ENCODE peak calls at places on chromosomes 3 and 15, in seven cellular contexts. One of them, this sample, is unnamed.
A peak's percentile ranks its signal among the peaks of the same experiment; 100 is the strongest.

GRCh38 chr3:53457068-53457467 is 37.3 kb upstream of the CACNA1D start:
- DNase-seq in GM12878: no peak
- DNase-seq in ovary: no peak
- DNase-seq in HepG2: no peak
- DNase-seq in body of pancreas: no peak
- DNase-seq in sigmoid colon: no peak
- DNase-seq in A549: no peak
- DNase-seq in this sample: no peak

GRCh38 chr3:142424754-142425153 is 23.1 kb downstream of the XRN1 start:
- DNase-seq in GM12878: no peak
- DNase-seq in ovary: no peak
- DNase-seq in HepG2: no peak
- DNase-seq in body of pancreas: no peak
- DNase-seq in sigmoid colon: no peak
- DNase-seq in A549: no peak
- DNase-seq in this sample: no peak

GRCh38 chr3:143236226-143236964 is 116.8 kb downstream of the CHST2 start:
- DNase-seq in GM12878: peak; percentile 49
- DNase-seq in ovary: no peak
- DNase-seq in HepG2: no peak
- DNase-seq in body of pancreas: no peak
- DNase-seq in sigmoid colon: no peak
- DNase-seq in A549: no peak
- DNase-seq in this sample: no peak

GRCh38 chr3:140706360-140706759 is 28.5 kb downstream of the TRIM42 start:
- DNase-seq in GM12878: no peak
- DNase-seq in ovary: no peak
- DNase-seq in HepG2: no peak
- DNase-seq in body of pancreas: no peak
- DNase-seq in sigmoid colon: no peak
- DNase-seq in A549: no peak
- DNase-seq in this sample: no peak

GRCh38 chr3:89504432-89504831 is 397.0 kb downstream of the EPHA3 start:
- DNase-seq in GM12878: no peak
- DNase-seq in ovary: no peak
- DNase-seq in HepG2: no peak
- DNase-seq in body of pancreas: no peak
- DNase-seq in sigmoid colon: no peak
- DNase-seq in A549: no peak
- DNase-seq in this sample: no peak

GRCh38 chr15:32704343-32705076 is 13.3 kb upstream of the GREM1 start:
- DNase-seq in GM12878: no peak
- DNase-seq in ovary: no peak
- DNase-seq in HepG2: no peak
- DNase-seq in body of pancreas: no peak
- DNase-seq in sigmoid colon: no peak
- DNase-seq in A549: no peak
- DNase-seq in this sample: no peak

GRCh38 chr3:105608623-105609022 is 241.9 kb downstream of the ALCAM start:
- DNase-seq in GM12878: no peak
- DNase-seq in ovary: no peak
- DNase-seq in HepG2: no peak
- DNase-seq in body of pancreas: no peak
- DNase-seq in sigmoid colon: no peak
- DNase-seq in A549: no peak
- DNase-seq in this sample: peak; percentile 6

GRCh38 chr3:5187920-5188418 is 462 bp downstream of the EDEM1 start:
- DNase-seq in GM12878: no peak
- DNase-seq in ovary: peak; percentile 65
- DNase-seq in HepG2: no peak
- DNase-seq in body of pancreas: peak; percentile 54
- DNase-seq in sigmoid colon: peak; percentile 74
- DNase-seq in A549: peak; percentile 33
- DNase-seq in this sample: no peak

GRCh38 chr3:94069242-94069813 is 6.5 kb downstream of the NSUN3 start:
- DNase-seq in GM12878: no peak
- DNase-seq in ovary: no peak
- DNase-seq in HepG2: peak; percentile 3
- DNase-seq in body of pancreas: no peak
- DNase-seq in sigmoid colon: no peak
- DNase-seq in A549: peak; percentile 10
- DNase-seq in this sample: no peak

GRCh38 chr15:85545185-85545584 is 164.8 kb downstream of the AKAP13 start:
- DNase-seq in GM12878: no peak
- DNase-seq in ovary: no peak
- DNase-seq in HepG2: no peak
- DNase-seq in body of pancreas: no peak
- DNase-seq in sigmoid colon: no peak
- DNase-seq in A549: no peak
- DNase-seq in this sample: no peak

DNA sequence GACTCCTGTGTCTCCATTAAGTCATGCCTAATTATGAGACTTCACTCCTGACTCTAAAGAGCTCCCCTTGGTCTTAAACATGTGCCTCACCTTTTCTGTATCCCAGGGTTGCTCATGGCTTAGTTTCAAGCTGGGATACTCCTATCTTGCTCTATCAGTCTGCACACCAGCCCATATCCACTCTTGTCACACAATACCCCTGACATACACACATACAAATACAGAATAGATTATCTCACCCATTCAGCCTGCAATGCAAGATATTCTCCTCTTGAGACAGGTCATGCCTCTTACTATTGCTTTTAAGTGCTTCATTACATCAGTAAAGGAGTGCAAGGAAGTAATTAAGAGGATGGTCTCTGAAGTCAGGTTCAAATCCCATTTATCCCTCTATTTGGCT is 587.3 kb downstream of the IGSF11 start:
- DNase-seq in GM12878: no peak
- DNase-seq in ovary: no peak
- DNase-seq in HepG2: no peak
- DNase-seq in body of pancreas: no peak
- DNase-seq in sigmoid colon: no peak
- DNase-seq in A549: no peak
- DNase-seq in this sample: no peak
- H3K4me3 ChIP-seq in GM12878: no peak overlapping the region
- H3K4me3 ChIP-seq in ovary: no peak overlapping the region
- H3K4me3 ChIP-seq in HepG2: no peak overlapping the region
- H3K4me3 ChIP-seq in body of pancreas: no peak overlapping the region
- H3K4me3 ChIP-seq in sigmoid colon: no peak overlapping the region
- H3K4me3 ChIP-seq in A549: no peak overlapping the region
- H3K4me3 ChIP-seq in this sample: no peak overlapping the region

GRCh38 chr15:93028111-93028631 is 60.8 kb downstream of the RGMA start:
- DNase-seq in GM12878: no peak
- DNase-seq in ovary: no peak
- DNase-seq in HepG2: no peak
- DNase-seq in body of pancreas: peak; percentile 15
- DNase-seq in sigmoid colon: peak; percentile 68
- DNase-seq in A549: no peak
- DNase-seq in this sample: no peak
- TF ChIP-seq POLR2A in GM12878: peak; percentile 45
- TF ChIP-seq POLR2A in ovary: no peak
- TF ChIP-seq POLR2A in HepG2: peak; percentile 12
- TF ChIP-seq POLR2A in body of pancreas: no peak
- TF ChIP-seq POLR2A in sigmoid colon: no peak
- TF ChIP-seq POLR2A in A549: no peak
- TF ChIP-seq POLR2A in this sample: no peak

DNA sequence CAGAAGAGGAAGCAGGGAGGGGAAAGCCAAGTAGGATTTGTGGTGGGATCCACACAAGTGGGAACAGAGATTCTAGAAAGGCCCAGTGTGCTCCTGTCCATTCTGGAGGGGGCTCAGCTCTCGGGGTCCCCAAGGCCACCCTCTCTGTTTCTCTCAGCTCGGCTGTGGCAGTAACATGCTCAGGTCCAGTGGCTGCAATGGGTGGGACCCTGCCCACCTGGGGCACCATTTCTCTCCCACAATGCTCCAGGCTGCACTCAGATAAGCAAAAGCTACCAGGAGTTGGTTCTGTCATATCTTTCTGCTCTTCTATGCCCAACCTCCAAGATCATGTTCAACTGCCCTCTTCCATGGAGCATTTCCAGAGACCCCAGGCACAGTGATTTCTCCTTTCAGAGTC is 40.9 kb downstream of the ITGA11 start:
- DNase-seq in GM12878: no peak
- DNase-seq in ovary: peak; percentile 4
- DNase-seq in HepG2: no peak
- DNase-seq in body of pancreas: no peak
- DNase-seq in sigmoid colon: peak; percentile 25
- DNase-seq in A549: no peak
- DNase-seq in this sample: no peak
- H3K27ac ChIP-seq in GM12878: no peak overlapping the region
- H3K27ac ChIP-seq in ovary: no peak overlapping the region
- H3K27ac ChIP-seq in HepG2: no peak overlapping the region
- H3K27ac ChIP-seq in body of pancreas: no peak overlapping the region
- H3K27ac ChIP-seq in sigmoid colon: no peak overlapping the region
- H3K27ac ChIP-seq in A549: no peak overlapping the region
- H3K27ac ChIP-seq in this sample: no peak overlapping the region

DNA sequence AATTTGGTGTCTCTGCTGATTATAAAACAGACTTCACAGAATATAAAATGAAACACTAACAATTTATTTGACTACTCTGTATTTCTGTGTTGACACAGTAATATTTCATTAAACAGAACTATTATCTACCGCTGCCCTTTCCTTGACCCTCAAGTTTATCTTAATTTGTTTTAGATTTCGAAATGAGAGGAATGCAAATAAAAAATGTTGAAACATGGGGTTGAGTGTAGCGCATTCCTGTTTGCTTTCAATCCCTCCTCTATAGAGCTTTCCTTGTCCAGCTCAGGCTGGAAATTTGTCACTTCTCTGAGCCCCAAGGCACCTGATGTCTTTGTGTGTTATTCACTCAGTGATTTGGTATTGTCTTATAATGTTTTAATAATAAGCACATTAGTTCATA is 550.2 kb downstream of the ZBBX start:
- DNase-seq in GM12878: no peak
- DNase-seq in ovary: no peak
- DNase-seq in HepG2: peak; percentile 94
- DNase-seq in body of pancreas: no peak
- DNase-seq in sigmoid colon: no peak
- DNase-seq in A549: peak; percentile 2
- DNase-seq in this sample: no peak
- H3K4me3 ChIP-seq in GM12878: no peak overlapping the region
- H3K4me3 ChIP-seq in ovary: no peak overlapping the region
- H3K4me3 ChIP-seq in HepG2: no peak overlapping the region
- H3K4me3 ChIP-seq in body of pancreas: no peak overlapping the region
- H3K4me3 ChIP-seq in sigmoid colon: no peak overlapping the region
- H3K4me3 ChIP-seq in A549: no peak overlapping the region
- H3K4me3 ChIP-seq in this sample: no peak overlapping the region

DNA sequence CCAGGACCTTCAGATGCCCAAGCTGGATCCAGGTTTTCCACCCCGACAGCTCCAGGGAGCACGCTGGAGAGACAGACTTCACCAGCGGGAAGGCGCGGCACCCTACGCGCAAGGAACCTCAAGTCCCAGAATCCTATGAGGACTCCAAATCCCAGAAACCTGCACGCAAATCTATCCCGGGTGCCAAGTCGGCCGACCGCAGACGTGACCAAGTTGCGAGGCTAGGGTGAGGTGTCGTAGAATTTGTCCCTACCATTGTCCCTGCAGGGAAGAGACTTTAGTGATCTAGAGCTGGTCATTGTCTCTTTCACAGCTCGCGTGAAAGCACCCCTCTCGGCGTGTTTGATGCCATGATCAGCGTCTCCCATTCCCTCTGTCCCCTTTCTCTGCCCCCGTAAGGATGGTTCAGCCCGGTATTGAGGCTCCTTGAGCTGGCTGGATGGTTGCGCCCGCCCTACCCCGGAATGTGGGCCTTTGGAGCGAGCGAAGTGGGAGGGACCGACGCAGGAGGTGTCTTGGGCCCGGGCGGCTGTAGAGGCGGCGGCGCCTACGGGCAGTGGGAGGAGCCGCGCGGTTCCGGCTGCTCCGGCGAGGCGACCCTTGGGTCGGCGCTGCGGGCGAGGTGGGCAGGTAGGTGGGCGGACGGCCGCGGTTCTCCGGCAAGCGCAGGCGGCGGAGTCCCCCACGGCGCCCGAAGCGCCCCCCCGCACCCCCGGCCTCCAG is at the start of gene PRKCI:
- DNase-seq in GM12878: peak; percentile 79
- DNase-seq in ovary: peak; percentile 94
- DNase-seq in HepG2: peak; percentile 89
- DNase-seq in body of pancreas: peak; percentile 95
- DNase-seq in sigmoid colon: peak; percentile 97
- DNase-seq in A549: peak; percentile 98
- DNase-seq in this sample: peak; percentile 95
- TF ChIP-seq POLR2A in GM12878: peak; percentile 85
- TF ChIP-seq POLR2A in ovary: peak; percentile 80
- TF ChIP-seq POLR2A in HepG2: peak; percentile 72
- TF ChIP-seq POLR2A in body of pancreas: peak; percentile 91
- TF ChIP-seq POLR2A in sigmoid colon: peak; percentile 35
- TF ChIP-seq POLR2A in A549: peak; percentile 72
- TF ChIP-seq POLR2A in this sample: peak; percentile 83

GRCh38 chr3:124785966-124786365 is 55.7 kb downstream of the UMPS start:
- DNase-seq in GM12878: no peak
- DNase-seq in ovary: no peak
- DNase-seq in HepG2: no peak
- DNase-seq in body of pancreas: no peak
- DNase-seq in sigmoid colon: no peak
- DNase-seq in A549: no peak
- DNase-seq in this sample: no peak
- H3K27ac ChIP-seq in GM12878: no peak overlapping the region
- H3K27ac ChIP-seq in ovary: no peak overlapping the region
- H3K27ac ChIP-seq in HepG2: no peak overlapping the region
- H3K27ac ChIP-seq in body of pancreas: no peak overlapping the region
- H3K27ac ChIP-seq in sigmoid colon: peak overlapping the region; percentile 82
- H3K27ac ChIP-seq in A549: peak overlapping the region; percentile 76
- H3K27ac ChIP-seq in this sample: peak overlapping the region; percentile 57

DNA sequence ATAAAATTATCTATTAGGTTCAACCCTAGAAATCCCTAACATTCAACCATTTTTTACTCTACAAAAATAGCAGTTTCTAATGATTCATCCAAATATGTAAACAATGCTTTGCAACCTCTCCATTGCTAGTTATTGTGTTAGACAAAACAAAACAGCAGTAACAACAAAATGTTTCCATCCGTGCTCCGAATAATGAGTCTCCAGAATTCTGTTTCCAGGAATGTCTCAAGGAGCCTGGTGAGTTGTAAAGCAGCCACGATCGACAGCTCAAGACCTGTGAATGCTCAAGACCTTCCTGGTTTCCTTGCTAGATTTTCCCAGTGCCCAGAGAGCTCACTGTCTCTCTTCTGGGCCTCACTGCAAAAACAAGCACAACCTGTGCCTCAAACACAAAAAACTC is 49.9 kb downstream of the CHRD start:
- DNase-seq in GM12878: no peak
- DNase-seq in ovary: no peak
- DNase-seq in HepG2: no peak
- DNase-seq in body of pancreas: no peak
- DNase-seq in sigmoid colon: peak; percentile 17
- DNase-seq in A549: no peak
- DNase-seq in this sample: no peak
- H3K4me3 ChIP-seq in GM12878: no peak overlapping the region
- H3K4me3 ChIP-seq in ovary: no peak overlapping the region
- H3K4me3 ChIP-seq in HepG2: no peak overlapping the region
- H3K4me3 ChIP-seq in body of pancreas: no peak overlapping the region
- H3K4me3 ChIP-seq in sigmoid colon: no peak overlapping the region
- H3K4me3 ChIP-seq in A549: no peak overlapping the region
- H3K4me3 ChIP-seq in this sample: no peak overlapping the region

GRCh38 chr15:50055333-50056278 is 63.4 kb downstream of the ATP8B4 start:
- DNase-seq in GM12878: no peak
- DNase-seq in ovary: no peak
- DNase-seq in HepG2: no peak
- DNase-seq in body of pancreas: no peak
- DNase-seq in sigmoid colon: no peak
- DNase-seq in A549: no peak
- DNase-seq in this sample: no peak
- TF ChIP-seq POLR2A in GM12878: no peak
- TF ChIP-seq POLR2A in ovary: no peak
- TF ChIP-seq POLR2A in HepG2: no peak
- TF ChIP-seq POLR2A in body of pancreas: no peak
- TF ChIP-seq POLR2A in sigmoid colon: no peak
- TF ChIP-seq POLR2A in A549: no peak
- TF ChIP-seq POLR2A in this sample: no peak

GRCh38 chr3:138383715-138384114 is 35.3 kb downstream of the MRAS start:
- DNase-seq in GM12878: no peak
- DNase-seq in ovary: no peak
- DNase-seq in HepG2: no peak
- DNase-seq in body of pancreas: no peak
- DNase-seq in sigmoid colon: peak; percentile 2
- DNase-seq in A549: no peak
- DNase-seq in this sample: no peak
- H3K27ac ChIP-seq in GM12878: no peak overlapping the region
- H3K27ac ChIP-seq in ovary: no peak overlapping the region
- H3K27ac ChIP-seq in HepG2: no peak overlapping the region
- H3K27ac ChIP-seq in body of pancreas: no peak overlapping the region
- H3K27ac ChIP-seq in sigmoid colon: no peak overlapping the region
- H3K27ac ChIP-seq in A549: no peak overlapping the region
- H3K27ac ChIP-seq in this sample: peak overlapping the region; percentile 34

This sample was measured in gastrocnemius medialis.